ENCODE peak calls at places on chromosomes 4 and X, in eight cellular contexts. I is activated CD4-positive, alpha-beta T cell treated with anti-CD3 and anti-CD28 coated beads, Interleukin-2, amount 50 U/mL, for 4 hours; B is endothelial cell of umbilical vein; J is OCI-LY7; L is putamen; C is astrocyte; Y is MG63; P is NCI-H2081 treated with DMSO at 0.1 percent for 48 hours. D is an unnamed sample.

GRCh38 chr4:91935217-91935616 is 368.5 kb upstream of the GRID2 start:
- DNase-seq in L (no peak), C (no peak), P (no peak), I (no peak), B (no peak), J (no peak), Y (no peak), D (no peak)

GRCh38 chrX:74133156-74133796 is 170.7 kb upstream of the ZCCHC13 start:
- DNase-seq in Y (no peak), P (peak; percentile 17), I (no peak), C (peak; percentile 53), J (peak; percentile 62), L (peak; percentile 33), B (peak; percentile 39), D (no peak)

GRCh38 chrX:27599928-27600327 is 9.8 kb downstream of the DCAF8L2 start:
- DNase-seq in I (no peak), B (peak; percentile 70), P (no peak), J (no peak), C (peak; percentile 34), Y (no peak), L (no peak), D (no peak)

GRCh38 chr4:177583000-177583399 is 140.8 kb upstream of the AGA start:
- DNase-seq in L (no peak), B (no peak), P (no peak), C (peak; percentile 16), Y (no peak), I (no peak), J (no peak), D (no peak)

GRCh38 chr4:9602389-9602914 is 158.2 kb downstream of the DEFB131A start:
- DNase-seq in L (no peak), Y (no peak), C (no peak), J (no peak), I (no peak), B (no peak), P (no peak), D (no peak)

GRCh38 chr4:1246901-1247810 is 1.8 kb downstream of the CTBP1 start:
- DNase-seq in J (peak; percentile 24), P (no peak), Y (no peak), C (no peak), I (no peak), L (no peak), B (no peak), D (no peak)

GRCh38 chr4:55854132-55854531 is 684 bp downstream of the EXOC1 start:
- DNase-seq in P (no peak), C (no peak), Y (no peak), B (peak; percentile 23), I (no peak), J (peak; percentile 23), L (no peak), D (no peak)

GRCh38 chr4:8201341-8201781 is 2.3 kb downstream of the SH3TC1 start:
- DNase-seq in P (no peak), C (no peak), B (peak; percentile 52), J (peak; percentile 75), L (no peak), Y (no peak), I (peak; percentile 57), D (no peak)

GRCh38 chr4:123954220-123954619 is 557.6 kb downstream of the SPRY1 start:
- DNase-seq in Y (no peak), C (no peak), J (no peak), L (no peak), I (no peak), P (no peak), B (no peak), D (no peak)

GRCh38 chrX:53048169-53049126 is at the start of gene GPR173:
- DNase-seq in P (no peak), J (peak; percentile 56), L (peak; percentile 84), Y (peak; percentile 73), I (no peak), C (peak; percentile 62), B (peak; percentile 63), D (no peak)

GRCh38 chrX:10001496-10001895 is 34.3 kb downstream of the CLDN34 start:
- DNase-seq in J (no peak), L (no peak), B (peak; percentile 68), I (no peak), Y (peak; percentile 52), P (no peak), C (peak; percentile 65), D (no peak)

GRCh38 chrX:55119271-55119670 is 30.5 kb downstream of the PAGE2 start:
- DNase-seq in J (no peak), B (peak; percentile 87), P (no peak), L (no peak), I (no peak), Y (no peak), C (no peak), D (no peak)

GRCh38 chrX:155105919-155106318 is 34.6 kb downstream of the BRCC3 start:
- DNase-seq in J (no peak), P (no peak), B (no peak), C (no peak), Y (no peak), L (no peak), I (no peak), D (no peak)

GRCh38 chr4:6011686-6012085 is 6.5 kb downstream of the C4orf50 start:
- DNase-seq in L (peak; percentile 63), I (no peak), P (no peak), C (no peak), Y (no peak), B (no peak), J (no peak), D (no peak)

GRCh38 chrX:77493677-77494553 is 46.7 kb downstream of the FGF16 start:
- DNase-seq in L (no peak), P (no peak), J (no peak), C (peak; percentile 70), B (no peak), I (no peak), Y (peak; percentile 59), D (no peak)

GRCh38 chr4:7693711-7694110 is 245.9 kb downstream of the AFAP1 start:
- DNase-seq in L (no peak), C (no peak), I (no peak), P (no peak), Y (no peak), J (no peak), B (no peak), D (no peak)

D was measured in activated T-helper 1 cell treated with Interleukin-2 at 50 U/mL for 16 hours.